ENCODE peak calls at places on chromosomes 5 and 9, in five cellular contexts. V is B cell, L is LNCaP clone FGC, X is DMS79 treated with DMSO at 0.1 percent for 48 hours, F is AML-193. S is an unnamed sample.

GRCh38 chr5:61139094-61139873 is 23.0 kb downstream of the SMIM15 start:
- DNase-seq in V (no peak), L (no peak), X (no peak), F (no peak), S (no peak)

GRCh38 chr5:34012791-34013190 is 4.9 kb upstream of the AMACR start:
- DNase-seq in V (no peak), L (no peak), X (no peak), F (no peak), S (no peak)

GRCh38 chr9:129160712-129161533 is 17.1 kb downstream of the IER5L start:
- DNase-seq in V (no peak), L (no peak), X (no peak), F (no peak), S (no peak)

GRCh38 chr5:541148-541887 is 17.1 kb upstream of the SLC9A3 start:
- DNase-seq in V (no peak), L (no peak), X (no peak), F (no peak), S (peak)

GRCh38 chr5:1129725-1130082 is 17.8 kb upstream of the SLC12A7 start:
- DNase-seq in V (no peak), L (peak), X (peak), F (no peak), S (no peak)

GRCh38 chr5:178453224-178453623 is 137.0 kb downstream of the COL23A1 start:
- DNase-seq in V (no peak), L (no peak), X (no peak), F (no peak), S (no peak)

GRCh38 chr9:121900163-121900562 is 192.9 kb downstream of the TTLL11 start:
- DNase-seq in V (no peak), L (no peak), X (no peak), F (no peak), S (no peak)

GRCh38 chr9:123493627-123494026 is 137.6 kb downstream of the CRB2 start:
- DNase-seq in V (no peak), L (no peak), X (no peak), F (no peak), S (no peak)

GRCh38 chr9:70389642-70390266 is 24.7 kb downstream of the KLF9 start:
- DNase-seq in V (no peak), L (no peak), X (no peak), F (no peak), S (no peak)

GRCh38 chr5:83440826-83441225 is 30.7 kb upstream of the VCAN start:
- DNase-seq in V (no peak), L (no peak), X (no peak), F (no peak), S (no peak)

GRCh38 chr5:5314626-5315025 is 107.9 kb upstream of the ICE1 start:
- DNase-seq in V (no peak), L (no peak), X (no peak), F (no peak), S (no peak)

GRCh38 chr9:89442981-89443817 is 54.7 kb downstream of the SEMA4D start:
- DNase-seq in V (peak), L (no peak), X (no peak), F (no peak), S (peak)